ENCODE peak calls at places on chromosomes 1 and 21, in nine cellular contexts. X is testis, F is psoas muscle, U is tibial artery, O is IMR-90, E is neural progenitor cell, D is tibial nerve, Q is stomach, B is breast epithelium. Y is an unnamed sample.
A peak's percentile ranks its signal among the peaks of the same experiment; 100 is the strongest.

GRCh38 chr1:243550276-243550675 is 294.4 kb downstream of the SDCCAG8 start:
- DNase-seq in X (no peak), F (no peak), U (no peak), O (peak; percentile 66), E (no peak), D (no peak), Q (no peak), B (no peak), Y (no peak)

GRCh38 chr1:74193908-74194307 is 4.1 kb downstream of the LRRIQ3 start:
- DNase-seq in X (no peak), F (no peak), U (no peak), O (peak; percentile 79), E (no peak), D (no peak), Q (no peak), B (no peak), Y (peak; percentile 34)

GRCh38 chr1:216847385-216848036 is 124.3 kb upstream of the ESRRG start:
- DNase-seq in X (no peak), F (no peak), U (no peak), O (peak; percentile 78), E (no peak), D (no peak), Q (no peak), B (no peak), Y (peak; percentile 7)

GRCh38 chr21:35366348-35367085 is 317.4 kb upstream of the RUNX1 start:
- DNase-seq in X (peak; percentile 63), F (no peak), U (peak; percentile 37), O (peak; percentile 54), E (no peak), D (peak; percentile 85), Q (no peak), B (no peak), Y (no peak)

GRCh38 chr21:29670228-29670627 is 269.6 kb downstream of the GRIK1 start:
- DNase-seq in X (no peak), F (no peak), U (no peak), O (no peak), E (no peak), D (no peak), Q (no peak), B (no peak), Y (no peak)

GRCh38 chr1:210232524-210233215 is at the start of gene SERTAD4:
- DNase-seq in X (no peak), F (peak; percentile 34), U (no peak), O (no peak), E (peak; percentile 67), D (peak; percentile 11), Q (peak; percentile 57), B (peak; percentile 87), Y (no peak)

GRCh38 chr1:23747947-23748346 is 4.7 kb downstream of the ELOA start:
- DNase-seq in X (no peak), F (no peak), U (no peak), O (no peak), E (no peak), D (no peak), Q (no peak), B (no peak), Y (no peak)

GRCh38 chr21:33578214-33578613 is 10.3 kb downstream of the DONSON start:
- DNase-seq in X (no peak), F (no peak), U (no peak), O (peak; percentile 76), E (no peak), D (no peak), Q (no peak), B (no peak), Y (no peak)

GRCh38 chr1:60949154-60949825 is 133.1 kb upstream of the NFIA start:
- DNase-seq in X (no peak), F (no peak), U (no peak), O (no peak), E (no peak), D (no peak), Q (no peak), B (no peak), Y (no peak)

DNA sequence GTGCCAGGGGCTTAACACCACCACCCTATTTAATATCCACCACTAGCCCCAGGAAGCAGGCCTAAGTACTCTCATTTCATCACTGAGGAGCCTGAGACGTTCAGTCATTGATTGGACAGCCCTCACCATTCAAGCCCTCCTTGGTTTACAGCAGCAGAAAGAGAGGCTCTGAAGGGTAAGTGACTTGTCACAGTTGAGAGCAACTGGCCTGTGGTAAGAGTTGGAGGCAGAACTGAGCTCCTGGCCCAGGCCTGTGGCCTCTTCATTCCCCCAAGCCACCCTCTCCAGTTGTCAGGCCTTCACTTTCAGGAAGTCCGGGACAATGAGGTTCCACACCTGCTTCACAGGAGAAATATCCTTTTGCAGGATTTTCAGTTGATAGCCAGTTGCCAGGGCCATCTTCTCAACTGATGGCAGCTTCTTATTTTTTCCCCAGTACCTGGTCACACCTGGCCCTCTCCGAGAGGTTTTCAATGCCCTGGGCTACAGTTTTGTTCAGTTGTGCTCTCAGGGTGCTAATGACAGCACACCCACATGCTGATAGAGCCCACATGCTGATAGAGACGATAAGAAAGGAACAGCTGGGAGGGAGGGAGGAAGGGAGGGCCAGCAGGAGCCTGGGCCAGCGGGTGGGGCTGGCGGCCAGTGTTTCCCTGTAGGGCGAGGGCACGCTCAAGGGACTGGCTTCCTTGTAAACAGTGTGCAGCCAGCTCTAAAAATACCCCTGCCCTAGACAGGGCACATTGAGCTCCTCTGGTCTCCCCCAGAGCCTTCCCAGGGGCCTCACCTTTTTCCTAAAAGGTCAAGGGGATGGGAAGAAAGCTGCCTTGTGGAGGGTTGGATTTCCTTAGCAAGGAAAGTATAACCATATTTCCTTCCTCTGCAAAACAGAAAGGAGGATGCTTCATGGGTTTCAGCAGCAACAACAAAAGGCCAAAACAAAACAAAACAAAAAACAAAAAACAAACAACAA is 112.7 kb upstream of the JUN start:
- DNase-seq in X (peak; percentile 38), F (peak; percentile 73), U (peak; percentile 70), O (no peak), E (peak; percentile 14), D (no peak), Q (peak; percentile 89), B (no peak), Y (no peak)
- H3K4me3 ChIP-seq in X (no peak overlapping the region), F (no peak overlapping the region), U (no peak overlapping the region), O (no peak overlapping the region), E (no peak overlapping the region), D (no peak overlapping the region), Q (no peak overlapping the region), B (no peak overlapping the region), Y (no peak overlapping the region)

GRCh38 chr1:161159915-161160248 is 582 bp downstream of the USP21 start:
- DNase-seq in X (no peak), F (no peak), U (no peak), O (no peak), E (no peak), D (no peak), Q (no peak), B (no peak), Y (no peak)

GRCh38 chr1:161158316-161159016 is 834 bp upstream of the USP21 start:
- DNase-seq in X (peak; percentile 33), F (no peak), U (no peak), O (no peak), E (no peak), D (no peak), Q (no peak), B (no peak), Y (no peak)

GRCh38 chr1:161157867-161158266 is 1.4 kb upstream of the USP21 start:
- DNase-seq in X (no peak), F (no peak), U (no peak), O (no peak), E (no peak), D (no peak), Q (no peak), B (no peak), Y (no peak)

GRCh38 chr1:161160763-161161162 is 1.5 kb downstream of the USP21 start:
- DNase-seq in X (no peak), F (no peak), U (no peak), O (no peak), E (no peak), D (no peak), Q (no peak), B (no peak), Y (no peak)

GRCh38 chr1:161159087-161159914 is at the start of gene USP21:
- DNase-seq in X (peak; percentile 95), F (peak; percentile 94), U (peak; percentile 93), O (peak; percentile 84), E (peak; percentile 97), D (peak; percentile 88), Q (peak; percentile 94), B (peak; percentile 94), Y (peak; percentile 51)
- TF ChIP-seq CTCF in X (no peak), F (peak; percentile 34), U (no peak), O (peak; percentile 16), E (peak; percentile 25), D (no peak), Q (no peak), B (peak; percentile 44), Y (peak; percentile 49)

GRCh38 chr1:10430216-10431064 is at the start of gene CENPS:
- DNase-seq in X (peak; percentile 90), F (peak; percentile 95), U (peak; percentile 82), O (peak; percentile 83), E (peak; percentile 96), D (peak; percentile 76), Q (peak; percentile 95), B (peak; percentile 78), Y (peak; percentile 55)
- H3K27me3 ChIP-seq in X (no peaks in the 10 kb centered on the region), F (no peaks in the 10 kb centered on the region), U (no peaks in the 10 kb centered on the region), O (no peaks in the 10 kb centered on the region), E (no peaks in the 10 kb centered on the region), D (no peaks in the 10 kb centered on the region), Q (no peaks in the 10 kb centered on the region), B (no peaks in the 10 kb centered on the region), Y (no peaks in the 10 kb centered on the region)

GRCh38 chr1:153733970-153734369 is 6.1 kb downstream of the INTS3 start:
- DNase-seq in X (no peak), F (no peak), U (no peak), O (no peak), E (no peak), D (no peak), Q (no peak), B (no peak), Y (no peak)

GRCh38 chr1:153727463-153728304 is at the start of gene INTS3:
- DNase-seq in X (peak; percentile 100), F (peak; percentile 100), U (peak; percentile 100), O (peak; percentile 100), E (peak; percentile 100), D (peak; percentile 98), Q (peak; percentile 100), B (peak; percentile 99), Y (peak; percentile 100)

GRCh38 chr1:153728305-153729066 is 636 bp downstream of the INTS3 start:
- DNase-seq in X (peak; percentile 30), F (peak; percentile 63), U (peak; percentile 46), O (peak; percentile 48), E (peak; percentile 79), D (peak; percentile 38), Q (no peak), B (no peak), Y (no peak)

GRCh38 chr1:153734380-153735089 is 6.7 kb downstream of the INTS3 start:
- DNase-seq in X (no peak), F (no peak), U (no peak), O (no peak), E (peak; percentile 34), D (no peak), Q (no peak), B (no peak), Y (no peak)

DNA sequence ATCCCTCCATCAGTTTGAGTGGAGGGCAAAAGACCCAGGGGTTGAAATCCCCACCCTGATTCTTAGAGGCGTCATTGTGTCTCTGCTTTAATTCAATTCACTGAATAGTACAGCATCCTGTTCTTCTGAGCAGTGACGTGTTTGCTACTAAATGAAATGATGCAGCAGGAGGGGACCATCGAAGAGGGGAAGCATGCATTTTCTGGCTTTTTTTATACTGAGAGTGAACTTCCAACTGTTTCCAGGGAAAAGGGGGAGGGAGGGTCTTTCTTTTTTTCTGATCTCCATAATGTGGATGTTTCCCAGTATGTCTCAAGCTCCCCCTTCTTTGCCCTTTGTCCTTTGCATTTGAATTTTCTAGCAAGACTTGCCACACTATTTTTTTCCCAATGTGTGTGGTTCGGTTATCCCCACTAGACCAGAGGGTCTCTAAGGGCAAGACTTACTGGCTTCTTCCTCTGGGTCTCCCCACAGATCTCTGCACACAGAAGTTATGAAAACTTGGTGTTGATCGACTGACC is 2.7 kb downstream of the INTS3 start:
- DNase-seq in X (no peak), F (no peak), U (no peak), O (no peak), E (no peak), D (no peak), Q (no peak), B (no peak), Y (no peak)
- H3K4me3 ChIP-seq in X (no peak overlapping the region), F (no peak overlapping the region), U (no peak overlapping the region), O (no peak overlapping the region), E (no peak overlapping the region), D (no peak overlapping the region), Q (no peak overlapping the region), B (no peak overlapping the region), Y (no peak overlapping the region)